ENCODE peak calls at places on chromosome 6, in ten cellular contexts. B, V, X, N, C, P, G, R, M and F are unnamed samples.

GRCh38 chr6:33641602-33642001 is 20.5 kb downstream of the ITPR3 start:
- DNase-seq in B (no peak), V (no peak), X (no peak), N (no peak), C (no peak), P (no peak), G (no peak), R (no peak), M (no peak), F (no peak)

GRCh38 chr6:3609388-3609787 is 142.1 kb downstream of the PXDC1 start:
- DNase-seq in B (no peak), V (no peak), X (no peak), N (no peak), C (no peak), P (no peak), G (no peak), R (no peak), M (no peak), F (no peak)

GRCh38 chr6:118869894-118870665 is 23.9 kb upstream of the ASF1A start:
- DNase-seq in B (no peak), V (no peak), X (no peak), N (no peak), C (no peak), P (no peak), G (no peak), R (no peak), M (no peak), F (no peak)

GRCh38 chr6:163741342-163741741 is 326.8 kb downstream of the QKI start:
- DNase-seq in B (no peak), V (no peak), X (no peak), N (no peak), C (no peak), P (no peak), G (no peak), R (no peak), M (no peak), F (no peak)

GRCh38 chr6:33620158-33620583 is 951 bp upstream of the ITPR3 start:
- DNase-seq in B (no peak), V (peak), X (no peak), N (no peak), C (no peak), P (peak), G (peak), R (no peak), M (no peak), F (peak)

GRCh38 chr6:43083041-43083669 is 7.0 kb downstream of the PTK7 start:
- DNase-seq in B (no peak), V (no peak), X (no peak), N (no peak), C (no peak), P (no peak), G (no peak), R (no peak), M (no peak), F (no peak)

GRCh38 chr6:31125162-31125561 is 4.9 kb upstream of the CDSN start:
- DNase-seq in B (no peak), V (no peak), X (no peak), N (no peak), C (no peak), P (peak), G (no peak), R (no peak), M (no peak), F (no peak)

GRCh38 chr6:63663882-63664281 is 28.3 kb downstream of the PHF3 start:
- DNase-seq in B (no peak), V (no peak), X (no peak), N (no peak), C (no peak), P (no peak), G (no peak), R (no peak), M (no peak), F (no peak)

GRCh38 chr6:138521800-138522199 is 22.5 kb upstream of the NHSL1 start:
- DNase-seq in B (no peak), V (no peak), X (no peak), N (no peak), C (no peak), P (no peak), G (no peak), R (no peak), M (no peak), F (no peak)
- TF ChIP-seq CTCF in B (no peak), V (no peak), X (no peak), N (no peak), C (no peak), P (no peak), G (no peak), R (no peak), M (no peak), F (no peak)

DNA sequence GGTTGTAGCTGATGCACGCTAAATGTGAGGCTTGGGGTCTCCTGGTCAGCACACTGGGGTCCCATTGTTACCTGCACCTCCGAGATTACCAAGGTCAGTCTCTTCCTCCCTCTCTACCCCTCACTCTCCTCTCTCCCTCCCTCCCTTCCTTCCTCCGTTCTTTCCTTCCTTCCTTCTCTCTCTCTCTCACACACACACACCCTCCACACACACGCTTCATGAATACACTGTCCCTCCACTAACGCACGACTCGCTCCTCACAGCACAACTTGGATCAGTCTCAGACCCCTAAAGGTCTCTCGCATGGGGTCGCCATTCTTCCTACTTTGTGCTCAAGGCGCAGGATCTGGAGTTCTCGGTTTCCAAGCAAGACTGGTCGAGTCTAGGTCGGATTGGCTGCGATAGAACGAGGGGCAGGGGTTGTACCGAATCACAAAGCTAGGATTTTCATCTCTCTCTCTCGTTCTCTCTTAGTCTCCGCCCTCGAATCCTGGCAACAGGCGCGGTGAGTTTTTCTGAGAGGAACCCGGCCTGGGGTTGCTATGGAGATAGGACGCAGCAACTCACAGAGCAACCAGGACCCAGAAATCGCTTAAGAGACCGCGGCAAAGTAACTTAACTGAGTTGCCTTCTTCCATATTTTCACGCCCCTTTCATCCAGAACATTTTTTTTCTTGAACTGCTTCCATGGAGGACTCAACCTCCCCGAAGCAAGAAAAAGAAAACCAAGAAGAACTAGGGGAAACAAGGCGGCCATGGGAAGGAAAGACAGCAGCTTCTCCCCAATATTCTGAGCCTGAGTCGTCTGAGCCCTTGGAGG is at the start of gene RSPH4A:
- DNase-seq in B (peak), V (peak), X (peak), N (peak), C (peak), P (peak), G (peak), R (peak), M (peak), F (peak)
- TF ChIP-seq CTCF in B (no peak), V (peak), X (no peak), N (no peak), C (peak), P (no peak), G (no peak), R (no peak), M (no peak), F (no peak)

DNA sequence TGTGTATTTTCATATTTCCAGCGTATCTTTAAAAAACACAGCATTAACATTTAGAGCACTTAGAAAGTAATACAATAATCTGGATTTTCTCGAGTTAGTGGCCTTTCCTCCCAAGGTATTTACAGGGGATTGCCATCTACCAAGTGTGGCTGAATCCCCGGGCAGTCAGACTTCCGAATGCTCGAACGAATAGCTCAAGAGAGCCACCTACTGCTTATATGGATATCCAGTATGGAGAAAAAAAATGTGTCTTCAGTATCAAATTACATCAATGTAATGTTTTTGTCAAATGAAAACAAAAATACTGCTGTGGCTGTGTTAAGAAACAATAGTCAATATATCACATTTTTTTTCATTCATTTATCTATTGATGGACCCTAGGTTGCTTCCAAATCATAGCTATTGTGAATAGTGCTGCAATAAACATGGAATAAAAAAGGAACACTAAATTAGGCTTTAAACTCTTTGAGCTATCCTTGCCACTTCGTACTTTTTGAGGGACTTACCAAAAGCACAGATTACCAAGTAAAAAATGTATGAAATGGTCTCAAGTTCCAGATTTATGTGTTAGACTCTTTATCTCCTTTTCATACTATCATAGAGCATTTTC is 654.5 kb upstream of the PTCHD4 start:
- DNase-seq in B (peak), V (peak), X (peak), N (no peak), C (peak), P (no peak), G (peak), R (no peak), M (no peak), F (peak)
- TF ChIP-seq CTCF in B (peak), V (peak), X (peak), N (no peak), C (peak), P (peak), G (no peak), R (peak), M (no peak), F (peak)

GRCh38 chr6:154450498-154450897 is 60.0 kb downstream of the CNKSR3 start:
- DNase-seq in B (no peak), V (no peak), X (no peak), N (no peak), C (peak), P (no peak), G (no peak), R (no peak), M (no peak), F (no peak)

GRCh38 chr6:154445417-154445816 is 65.1 kb downstream of the CNKSR3 start:
- DNase-seq in B (no peak), V (no peak), X (no peak), N (no peak), C (no peak), P (no peak), G (no peak), R (no peak), M (no peak), F (no peak)

GRCh38 chr6:154446984-154447383 is 63.5 kb downstream of the CNKSR3 start:
- DNase-seq in B (no peak), V (no peak), X (no peak), N (no peak), C (no peak), P (no peak), G (no peak), R (no peak), M (no peak), F (no peak)

GRCh38 chr6:154447929-154448328 is 62.6 kb downstream of the CNKSR3 start:
- DNase-seq in B (no peak), V (peak), X (no peak), N (no peak), C (no peak), P (no peak), G (no peak), R (no peak), M (no peak), F (no peak)

DNA sequence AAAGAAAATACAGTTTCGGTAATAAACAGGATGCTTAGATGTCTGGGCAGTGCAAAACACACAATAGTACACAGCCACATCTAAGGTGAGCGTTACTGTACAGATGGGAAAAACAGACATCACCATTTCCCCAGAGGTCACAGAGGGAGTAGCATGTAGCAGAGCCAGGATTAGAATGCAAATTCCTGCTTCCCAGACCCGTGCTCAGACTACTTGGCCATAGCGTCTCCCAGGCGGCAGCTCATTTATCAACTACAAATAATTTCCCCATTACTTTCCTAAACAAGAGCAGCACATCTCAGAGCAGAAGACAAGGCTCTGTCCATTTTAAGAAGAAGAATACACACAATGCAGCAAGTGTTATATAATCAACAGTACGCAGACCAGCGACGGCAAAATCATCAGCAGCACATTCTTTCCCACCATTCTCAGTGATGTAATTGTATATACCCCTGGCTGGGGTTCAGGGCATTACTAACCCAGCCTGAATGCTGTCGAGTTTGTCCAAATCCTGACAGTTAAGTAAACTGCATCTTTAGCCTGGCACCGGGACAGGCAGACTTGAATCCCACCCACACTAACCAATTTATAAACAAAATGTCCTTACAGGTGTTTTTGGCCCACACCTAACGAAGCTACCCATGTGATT is 61.9 kb downstream of the CNKSR3 start:
- DNase-seq in B (no peak), V (peak), X (no peak), N (no peak), C (no peak), P (no peak), G (no peak), R (no peak), M (no peak), F (no peak)
- TF ChIP-seq CTCF in B (peak), V (no peak), X (peak), N (no peak), C (no peak), P (peak), G (no peak), R (peak), M (no peak), F (no peak)